ENCODE peak calls at places on chromosomes 11 and 22, in eight cellular contexts. C is PC-3, Y is heart left ventricle, K is DMS 273 treated with DMSO at 0.1 percent for 48 hours, E is A549, O is EL, A is GM03348, B is B cell. X is an unnamed sample.

GRCh38 chr22:26457661-26458272 is 25.8 kb downstream of the HPS4 start:
- DNase-seq in B (no peak), A (no peak), K (no peak), Y (no peak), E (no peak), O (no peak), C (no peak), X (no peak)

GRCh38 chr22:19982991-19983578 is 33.5 kb downstream of the ARVCF start:
- DNase-seq in Y (no peak), C (no peak), A (no peak), B (no peak), E (no peak), O (no peak), K (no peak), X (no peak)

GRCh38 chr11:85170184-85170583 is 457.0 kb downstream of the DLG2 start:
- DNase-seq in C (peak), K (no peak), A (peak), B (no peak), E (peak), O (peak), Y (no peak), X (peak)

GRCh38 chr11:74672956-74673895 is 58.0 kb downstream of the CHRDL2 start:
- DNase-seq in K (peak), E (peak), O (peak), A (peak), C (peak), Y (peak), B (no peak), X (peak)

GRCh38 chr11:57639321-57640067 is 10.2 kb downstream of the YPEL4 start:
- DNase-seq in O (peak), Y (no peak), E (no peak), A (peak), K (no peak), C (peak), B (no peak), X (peak)

GRCh38 chr22:27627444-27627833 is 174.1 kb downstream of the MN1 start:
- DNase-seq in C (no peak), Y (no peak), B (no peak), E (no peak), A (no peak), O (no peak), K (no peak), X (no peak)

GRCh38 chr11:61539958-61540357 is 31.4 kb downstream of the LRRC10B start:
- DNase-seq in B (no peak), Y (no peak), K (no peak), E (no peak), C (no peak), O (no peak), A (no peak), X (no peak)

GRCh38 chr11:86749376-86749775 is 51.0 kb upstream of the PRSS23 start:
- DNase-seq in A (peak), B (no peak), E (no peak), C (no peak), Y (no peak), O (no peak), K (no peak), X (no peak)

GRCh38 chr11:6129011-6129410 is 21.5 kb downstream of the OR56B4 start:
- DNase-seq in B (no peak), C (no peak), O (no peak), K (no peak), E (no peak), Y (no peak), A (no peak), X (no peak)

GRCh38 chr22:17575151-17575550 is 11.9 kb downstream of the SLC25A18 start:
- DNase-seq in C (no peak), K (no peak), E (no peak), O (no peak), Y (no peak), A (no peak), B (no peak), X (no peak)

X was measured in kidney tubule cell.